ENCODE peak calls at places on chromosome 4, in seven cellular contexts. One of them, this sample, is unnamed.

GRCh38 chr4:44629280-44629866 is 22.1 kb downstream of the YIPF7 start:
- DNase-seq in suprapubic skin: no peak
- DNase-seq in transverse colon: no peak
- DNase-seq in K562: peak; percentile 45
- DNase-seq in stomach: no peak
- DNase-seq in sigmoid colon: no peak
- DNase-seq in upper lobe of left lung: no peak
- DNase-seq in this sample: no peak

GRCh38 chr4:25956260-25956659 is 42.2 kb downstream of the SMIM20 start:
- DNase-seq in suprapubic skin: no peak
- DNase-seq in transverse colon: no peak
- DNase-seq in K562: no peak
- DNase-seq in upper lobe of left lung: no peak
- DNase-seq in stomach: no peak
- DNase-seq in sigmoid colon: no peak
- DNase-seq in this sample: no peak

GRCh38 chr4:73343432-73343831 is 60.7 kb upstream of the ALB start:
- DNase-seq in sigmoid colon: no peak
- DNase-seq in K562: no peak
- DNase-seq in transverse colon: no peak
- DNase-seq in suprapubic skin: no peak
- DNase-seq in upper lobe of left lung: no peak
- DNase-seq in stomach: no peak
- DNase-seq in this sample: no peak

GRCh38 chr4:3233391-3234071 is 15.4 kb upstream of the MSANTD1 start:
- DNase-seq in suprapubic skin: no peak
- DNase-seq in transverse colon: no peak
- DNase-seq in stomach: no peak
- DNase-seq in sigmoid colon: no peak
- DNase-seq in upper lobe of left lung: no peak
- DNase-seq in K562: peak; percentile 42
- DNase-seq in this sample: no peak

GRCh38 chr4:165635951-165636350 is 237.1 kb upstream of the TLL1 start:
- DNase-seq in K562: no peak
- DNase-seq in suprapubic skin: no peak
- DNase-seq in stomach: no peak
- DNase-seq in sigmoid colon: no peak
- DNase-seq in transverse colon: no peak
- DNase-seq in upper lobe of left lung: no peak
- DNase-seq in this sample: no peak

GRCh38 chr4:117773067-117773946 is 261.0 kb upstream of the NDST3 start:
- DNase-seq in upper lobe of left lung: no peak
- DNase-seq in transverse colon: peak; percentile 16
- DNase-seq in K562: no peak
- DNase-seq in suprapubic skin: no peak
- DNase-seq in stomach: peak; percentile 42
- DNase-seq in sigmoid colon: no peak
- DNase-seq in this sample: no peak

GRCh38 chr4:83217721-83218522 is 66.7 kb downstream of the COQ2 start:
- DNase-seq in K562: no peak
- DNase-seq in sigmoid colon: no peak
- DNase-seq in stomach: peak; percentile 35
- DNase-seq in suprapubic skin: no peak
- DNase-seq in transverse colon: peak; percentile 47
- DNase-seq in upper lobe of left lung: peak; percentile 56
- DNase-seq in this sample: peak; percentile 60

GRCh38 chr4:156193116-156193515 is 239.4 kb upstream of the CTSO start:
- DNase-seq in sigmoid colon: no peak
- DNase-seq in upper lobe of left lung: no peak
- DNase-seq in K562: no peak
- DNase-seq in stomach: no peak
- DNase-seq in transverse colon: no peak
- DNase-seq in suprapubic skin: no peak
- DNase-seq in this sample: no peak

GRCh38 chr4:170652571-170652970 is 562.8 kb upstream of the AADAT start:
- DNase-seq in stomach: no peak
- DNase-seq in sigmoid colon: no peak
- DNase-seq in transverse colon: no peak
- DNase-seq in suprapubic skin: no peak
- DNase-seq in upper lobe of left lung: no peak
- DNase-seq in K562: no peak
- DNase-seq in this sample: no peak

GRCh38 chr4:166014411-166014810 is 141.4 kb downstream of the TLL1 start:
- DNase-seq in stomach: no peak
- DNase-seq in K562: no peak
- DNase-seq in transverse colon: peak; percentile 13
- DNase-seq in sigmoid colon: no peak
- DNase-seq in suprapubic skin: no peak
- DNase-seq in upper lobe of left lung: no peak
- DNase-seq in this sample: no peak

GRCh38 chr4:87313756-87314155 is 8.9 kb downstream of the HSD17B13 start:
- DNase-seq in upper lobe of left lung: no peak
- DNase-seq in sigmoid colon: no peak
- DNase-seq in transverse colon: no peak
- DNase-seq in stomach: no peak
- DNase-seq in suprapubic skin: no peak
- DNase-seq in K562: no peak
- DNase-seq in this sample: no peak

DNA sequence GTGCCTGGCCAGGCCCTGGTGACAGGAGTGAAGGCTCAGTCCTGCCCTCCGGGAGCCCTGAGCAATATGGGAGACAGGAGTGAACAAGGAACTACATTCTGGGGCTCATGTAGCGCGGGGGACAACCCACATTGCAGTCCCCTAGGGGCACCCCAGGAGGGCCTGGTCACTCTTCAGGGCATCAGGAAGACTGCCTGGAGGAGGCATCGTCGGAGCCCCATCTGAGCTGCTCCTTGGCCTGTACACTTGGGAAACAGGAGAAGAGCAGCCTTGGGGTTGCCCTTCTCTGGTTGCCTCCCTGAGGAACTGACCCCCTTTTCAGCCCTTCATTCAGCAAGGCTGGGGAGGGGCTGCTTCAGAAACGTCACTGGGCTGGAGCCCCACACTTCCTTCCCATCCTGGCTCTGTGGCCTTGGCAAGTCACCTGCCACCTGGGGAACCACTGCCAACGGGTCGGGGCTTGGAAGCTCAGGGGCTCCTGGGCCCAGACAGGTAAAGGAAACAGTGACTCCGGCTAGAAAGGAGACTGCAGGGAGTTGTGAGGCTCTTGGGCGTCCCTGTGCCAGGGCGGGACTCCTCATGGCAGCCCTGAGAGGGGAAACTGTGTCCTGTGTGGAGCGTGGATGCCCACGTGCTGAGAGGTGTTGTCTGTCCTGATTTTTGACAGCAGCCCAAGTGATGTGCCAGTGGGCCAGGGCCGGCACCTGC is 10.1 kb downstream of the WFS1 start:
- DNase-seq in suprapubic skin: no peak
- DNase-seq in stomach: no peak
- DNase-seq in upper lobe of left lung: no peak
- DNase-seq in sigmoid colon: no peak
- DNase-seq in transverse colon: no peak
- DNase-seq in K562: no peak
- DNase-seq in this sample: no peak
- H3K4me1 ChIP-seq in suprapubic skin: peaks cover 41% of the 10 kb centered on the region
- H3K4me1 ChIP-seq in stomach: peaks cover 38% of the 10 kb centered on the region
- H3K4me1 ChIP-seq in upper lobe of left lung: peaks cover 71% of the 10 kb centered on the region
- H3K4me1 ChIP-seq in sigmoid colon: peaks cover 71% of the 10 kb centered on the region
- H3K4me1 ChIP-seq in transverse colon: peaks cover 33% of the 10 kb centered on the region
- H3K4me1 ChIP-seq in K562: no peaks in the 10 kb centered on the region
- H3K4me1 ChIP-seq in this sample: peaks cover 88% of the 10 kb centered on the region

GRCh38 chr4:110310795-110311194 is 112.4 kb upstream of the ELOVL6 start:
- DNase-seq in stomach: no peak
- DNase-seq in K562: no peak
- DNase-seq in sigmoid colon: no peak
- DNase-seq in suprapubic skin: no peak
- DNase-seq in transverse colon: no peak
- DNase-seq in upper lobe of left lung: no peak
- DNase-seq in this sample: no peak

GRCh38 chr4:110305455-110305854 is 107.0 kb upstream of the ELOVL6 start:
- DNase-seq in sigmoid colon: no peak
- DNase-seq in stomach: no peak
- DNase-seq in suprapubic skin: no peak
- DNase-seq in transverse colon: no peak
- DNase-seq in K562: no peak
- DNase-seq in upper lobe of left lung: no peak
- DNase-seq in this sample: peak; percentile 7

GRCh38 chr4:110309686-110310085 is 111.3 kb upstream of the ELOVL6 start:
- DNase-seq in transverse colon: no peak
- DNase-seq in suprapubic skin: no peak
- DNase-seq in stomach: no peak
- DNase-seq in K562: no peak
- DNase-seq in upper lobe of left lung: no peak
- DNase-seq in sigmoid colon: no peak
- DNase-seq in this sample: no peak

GRCh38 chr4:110306363-110306762 is 107.9 kb upstream of the ELOVL6 start:
- DNase-seq in upper lobe of left lung: no peak
- DNase-seq in transverse colon: no peak
- DNase-seq in suprapubic skin: no peak
- DNase-seq in stomach: no peak
- DNase-seq in sigmoid colon: no peak
- DNase-seq in K562: no peak
- DNase-seq in this sample: peak; percentile 14
- TF ChIP-seq POLR2AphosphoS5 in upper lobe of left lung: no peak
- TF ChIP-seq POLR2AphosphoS5 in transverse colon: no peak
- TF ChIP-seq POLR2AphosphoS5 in suprapubic skin: no peak
- TF ChIP-seq POLR2AphosphoS5 in stomach: no peak
- TF ChIP-seq POLR2AphosphoS5 in sigmoid colon: no peak
- TF ChIP-seq POLR2AphosphoS5 in K562: no peak
- TF ChIP-seq POLR2AphosphoS5 in this sample: no peak

GRCh38 chr4:10582059-10582686 is 102.4 kb downstream of the CLNK start:
- DNase-seq in upper lobe of left lung: peak; percentile 37
- DNase-seq in transverse colon: peak; percentile 36
- DNase-seq in K562: peak; percentile 57
- DNase-seq in sigmoid colon: no peak
- DNase-seq in stomach: peak; percentile 59
- DNase-seq in suprapubic skin: no peak
- DNase-seq in this sample: no peak

GRCh38 chr4:10581022-10581421 is 103.5 kb downstream of the CLNK start:
- DNase-seq in stomach: no peak
- DNase-seq in transverse colon: no peak
- DNase-seq in suprapubic skin: no peak
- DNase-seq in upper lobe of left lung: no peak
- DNase-seq in K562: no peak
- DNase-seq in sigmoid colon: no peak
- DNase-seq in this sample: no peak

GRCh38 chr4:10582966-10583365 is 101.6 kb downstream of the CLNK start:
- DNase-seq in sigmoid colon: no peak
- DNase-seq in suprapubic skin: no peak
- DNase-seq in K562: no peak
- DNase-seq in upper lobe of left lung: no peak
- DNase-seq in stomach: no peak
- DNase-seq in transverse colon: no peak
- DNase-seq in this sample: no peak

GRCh38 chr4:10587296-10587695 is 97.3 kb downstream of the CLNK start:
- DNase-seq in K562: no peak
- DNase-seq in stomach: no peak
- DNase-seq in suprapubic skin: no peak
- DNase-seq in transverse colon: no peak
- DNase-seq in upper lobe of left lung: no peak
- DNase-seq in sigmoid colon: no peak
- DNase-seq in this sample: no peak

DNA sequence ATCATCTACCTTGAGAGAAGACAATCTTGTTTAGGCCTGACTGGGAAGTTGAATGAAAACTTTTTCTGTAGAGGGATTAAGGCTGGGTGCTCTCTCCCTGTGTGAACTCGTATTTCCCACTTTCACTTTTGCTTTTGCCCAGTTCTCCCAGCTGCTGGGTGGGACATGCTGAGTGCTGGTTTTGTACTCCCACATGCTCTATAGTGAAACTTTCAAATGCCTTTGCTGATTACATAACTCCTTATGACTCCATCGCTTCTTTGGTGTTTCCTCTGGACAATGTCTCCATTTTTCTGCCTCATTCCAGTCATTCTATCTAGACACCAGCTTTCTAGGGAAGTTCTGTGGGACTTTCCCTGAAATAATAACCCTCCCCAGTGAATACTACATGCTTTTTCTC is 100.5 kb downstream of the CLNK start:
- DNase-seq in K562: no peak
- DNase-seq in upper lobe of left lung: peak; percentile 53
- DNase-seq in transverse colon: peak; percentile 28
- DNase-seq in stomach: peak; percentile 31
- DNase-seq in suprapubic skin: no peak
- DNase-seq in sigmoid colon: no peak
- DNase-seq in this sample: no peak
- TF ChIP-seq EP300 in K562: no peak
- TF ChIP-seq EP300 in upper lobe of left lung: no peak
- TF ChIP-seq EP300 in transverse colon: no peak
- TF ChIP-seq EP300 in stomach: no peak
- TF ChIP-seq EP300 in suprapubic skin: no peak
- TF ChIP-seq EP300 in sigmoid colon: no peak
- TF ChIP-seq EP300 in this sample: no peak

DNA sequence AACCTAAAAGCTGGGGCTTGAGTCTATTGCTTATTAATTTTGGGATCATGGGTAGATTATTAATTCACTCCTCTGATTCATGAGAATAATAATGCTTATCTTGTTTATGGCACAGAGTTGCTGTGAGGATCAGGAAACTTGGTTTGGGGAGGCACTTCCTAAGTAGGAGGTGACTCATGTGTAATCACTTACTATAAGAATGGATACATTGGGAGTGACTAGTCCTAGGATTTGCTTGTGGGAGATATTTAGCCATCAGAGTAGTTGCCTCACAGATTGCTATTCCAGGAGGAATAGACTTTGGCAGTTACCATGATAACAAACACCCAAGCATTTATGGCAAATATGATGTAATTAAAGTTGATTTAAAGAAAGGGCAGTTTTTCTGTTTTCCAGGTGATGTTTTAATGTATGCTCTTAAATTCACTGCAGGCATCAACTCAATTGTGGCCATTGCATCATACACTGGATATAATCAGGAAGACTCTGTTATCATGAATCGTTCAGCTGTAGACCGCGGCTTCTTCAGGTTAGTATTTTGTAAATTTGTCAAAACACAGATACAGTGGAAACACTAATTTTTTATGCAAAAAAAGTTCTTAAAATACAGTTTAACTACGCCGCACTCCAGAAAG is 41.9 kb downstream of the POLR2B start:
- DNase-seq in sigmoid colon: no peak
- DNase-seq in transverse colon: no peak
- DNase-seq in suprapubic skin: no peak
- DNase-seq in upper lobe of left lung: no peak
- DNase-seq in stomach: no peak
- DNase-seq in K562: no peak
- DNase-seq in this sample: no peak
- H3K4me1 ChIP-seq in sigmoid colon: no peaks in the 10 kb centered on the region
- H3K4me1 ChIP-seq in transverse colon: no peaks in the 10 kb centered on the region
- H3K4me1 ChIP-seq in suprapubic skin: no peaks in the 10 kb centered on the region
- H3K4me1 ChIP-seq in upper lobe of left lung: no peaks in the 10 kb centered on the region
- H3K4me1 ChIP-seq in stomach: no peaks in the 10 kb centered on the region
- H3K4me1 ChIP-seq in K562: no peaks in the 10 kb centered on the region
- H3K4me1 ChIP-seq in this sample: no peaks in the 10 kb centered on the region

This sample was measured in esophagus muscularis mucosa.